ENCODE peak calls at places on chromosomes 3 and 15, in nine cellular contexts. O, J, A, H, C, D, X, K and U are unnamed samples.

GRCh38 chr15:55108448-55108847 is 88.3 kb downstream of the RSL24D1 start:
- DNase-seq in D (no peak), X (no peak), O (no peak), H (no peak), J (no peak), A (no peak), K (no peak), C (no peak), U (no peak)

GRCh38 chr3:129579991-129580390 is 26.5 kb downstream of the PLXND1 start:
- DNase-seq in D (no peak), X (no peak), O (no peak), J (no peak), K (no peak), C (no peak), H (no peak), A (no peak), U (no peak)

GRCh38 chr15:90838066-90838465 is 30.3 kb upstream of the FURIN start:
- DNase-seq in X (peak; percentile 81), H (no peak), A (no peak), K (peak; percentile 58), O (no peak), C (no peak), J (no peak), D (no peak), U (no peak)

GRCh38 chr3:97910931-97911351 is 61.3 kb downstream of the RIOX2 start:
- DNase-seq in H (no peak), A (no peak), O (no peak), X (peak; percentile 2), J (no peak), C (no peak), D (no peak), K (peak; percentile 80), U (no peak)

GRCh38 chr3:192918275-192918588 is 576 bp upstream of the MB21D2 start:
- DNase-seq in J (no peak), K (no peak), D (no peak), O (no peak), H (no peak), X (no peak), C (no peak), A (no peak), U (no peak)

GRCh38 chr15:87477759-87478687 is 778.5 kb downstream of the NTRK3 start:
- DNase-seq in D (peak; percentile 68), K (no peak), X (no peak), A (peak; percentile 72), O (peak; percentile 27), J (peak; percentile 64), C (no peak), H (peak; percentile 49), U (no peak)

GRCh38 chr15:36977620-36978610 is 122.4 kb downstream of the MEIS2 start:
- DNase-seq in K (no peak), C (no peak), D (no peak), A (no peak), H (no peak), O (no peak), X (no peak), J (no peak), U (no peak)

GRCh38 chr15:69509131-69509530 is 56.5 kb downstream of the RPLP1 start:
- DNase-seq in J (no peak), C (no peak), K (no peak), X (no peak), A (peak; percentile 1), O (no peak), H (peak; percentile 12), D (no peak), U (no peak)

GRCh38 chr3:185527364-185527763 is 25.0 kb downstream of the LIPH start:
- DNase-seq in C (no peak), D (no peak), J (no peak), A (no peak), K (no peak), X (no peak), H (peak; percentile 57), O (no peak), U (no peak)

GRCh38 chr3:184873136-184873535 is 61.2 kb downstream of the VPS8 start:
- DNase-seq in H (no peak), D (no peak), O (no peak), J (no peak), C (no peak), X (no peak), A (no peak), K (no peak), U (no peak)

GRCh38 chr3:119849126-119849525 is 67.2 kb downstream of the NR1I2 start:
- DNase-seq in A (no peak), H (no peak), C (no peak), J (no peak), X (no peak), D (no peak), O (no peak), K (no peak), U (no peak)

GRCh38 chr15:40932625-40933519 is 3.7 kb downstream of the DLL4 start:
- DNase-seq in J (no peak), H (peak; percentile 77), A (no peak), O (no peak), X (no peak), D (no peak), C (no peak), K (no peak), U (no peak)

GRCh38 chr15:39735120-39735717 is 47.4 kb downstream of the FSIP1 start:
- DNase-seq in H (peak; percentile 54), C (no peak), J (no peak), O (no peak), D (no peak), X (no peak), K (no peak), A (no peak), U (no peak)

GRCh38 chr15:69757186-69757585 is 304.6 kb downstream of the RPLP1 start:
- DNase-seq in D (no peak), H (peak; percentile 32), X (no peak), A (no peak), K (no peak), O (no peak), C (no peak), J (no peak), U (no peak)

GRCh38 chr3:186705882-186706780 is 11.0 kb upstream of the KNG1 start:
- DNase-seq in X (peak; percentile 4), C (no peak), H (no peak), O (no peak), J (no peak), K (no peak), D (no peak), A (no peak), U (no peak)

GRCh38 chr3:8869613-8870012 is 93.7 kb downstream of the RAD18 start:
- DNase-seq in X (no peak), D (peak; percentile 94), H (peak; percentile 99), J (no peak), O (no peak), K (no peak), A (no peak), C (no peak), U (no peak)

GRCh38 chr3:15326673-15327072 is 5.7 kb downstream of the SH3BP5 start:
- DNase-seq in K (no peak), C (no peak), A (no peak), X (no peak), J (no peak), H (no peak), O (no peak), D (no peak), U (no peak)

GRCh38 chr3:107249132-107249531 is 128.1 kb upstream of the CCDC54 start:
- DNase-seq in H (no peak), J (no peak), O (no peak), X (no peak), C (no peak), K (no peak), A (no peak), D (no peak), U (no peak)

GRCh38 chr15:34754674-34755418 is at the start of gene GJD2:
- DNase-seq in H (no peak), J (no peak), C (no peak), A (no peak), K (peak; percentile 83), O (no peak), X (no peak), D (no peak), U (no peak)
- H3K4me3 ChIP-seq in H (no peak within 1 kb of the TSS), J (peak within 1 kb of the TSS; percentile 30), C (peak within 1 kb of the TSS; percentile 55), A (peak within 1 kb of the TSS; percentile 36), K (peak within 1 kb of the TSS; percentile 94), O (peak within 1 kb of the TSS; percentile 5), X (no peak within 1 kb of the TSS), D (no peak within 1 kb of the TSS), U (peak within 1 kb of the TSS; percentile 63)

DNA sequence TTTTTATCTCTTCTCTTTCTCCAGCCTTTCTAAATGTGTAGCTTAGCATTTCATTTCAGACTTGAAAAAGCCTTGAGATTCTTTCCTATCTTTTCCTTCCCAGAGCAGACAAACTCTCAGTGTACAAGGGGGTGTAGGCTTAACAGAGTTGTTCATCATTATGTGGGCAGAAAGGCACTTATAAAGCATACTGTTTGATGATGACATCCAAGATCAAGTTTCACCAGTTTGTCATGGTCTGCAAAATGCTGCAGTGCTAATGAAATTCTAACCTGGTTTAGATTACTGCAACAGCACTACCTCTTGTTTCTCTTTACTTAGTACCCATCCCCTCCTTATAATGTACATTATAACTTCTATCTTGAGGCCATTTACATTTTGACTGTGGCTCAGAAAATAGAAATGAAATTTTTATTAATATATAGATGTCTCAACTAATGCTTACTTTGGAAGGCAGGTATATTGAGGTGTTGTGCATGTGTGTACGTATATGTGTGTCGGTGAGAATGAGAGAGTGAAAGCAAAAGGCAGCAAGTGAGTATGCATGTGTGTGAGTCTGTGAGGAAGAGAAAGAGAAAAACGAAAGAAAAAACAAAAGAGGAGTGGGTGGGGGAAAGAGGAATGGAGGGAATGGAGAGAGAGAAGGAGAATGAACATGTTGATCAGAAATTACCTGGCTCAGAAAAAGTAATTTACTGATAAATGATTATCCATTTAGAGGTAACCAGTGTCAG is 1043.6 kb downstream of the TUSC7 start:
- DNase-seq in A (no peak), X (no peak), J (no peak), O (no peak), C (no peak), H (peak; percentile 21), D (no peak), K (no peak), U (no peak)
- TF ChIP-seq CTCF in A (no peak), X (no peak), J (no peak), O (no peak), C (no peak), H (no peak), D (no peak), K (no peak), U (no peak)

GRCh38 chr15:57890351-57890750 is 175.2 kb downstream of the ALDH1A2 start:
- DNase-seq in A (no peak), X (no peak), H (peak; percentile 12), J (no peak), K (no peak), D (peak; percentile 44), O (no peak), C (no peak), U (no peak)
- H3K27me3 ChIP-seq in A (no peaks in the 10 kb centered on the region), X (no peaks in the 10 kb centered on the region), H (no peaks in the 10 kb centered on the region), J (no peaks in the 10 kb centered on the region), K (no peaks in the 10 kb centered on the region), D (no peaks in the 10 kb centered on the region), O (no peaks in the 10 kb centered on the region), C (no peaks in the 10 kb centered on the region), U (no peaks in the 10 kb centered on the region)

DNA sequence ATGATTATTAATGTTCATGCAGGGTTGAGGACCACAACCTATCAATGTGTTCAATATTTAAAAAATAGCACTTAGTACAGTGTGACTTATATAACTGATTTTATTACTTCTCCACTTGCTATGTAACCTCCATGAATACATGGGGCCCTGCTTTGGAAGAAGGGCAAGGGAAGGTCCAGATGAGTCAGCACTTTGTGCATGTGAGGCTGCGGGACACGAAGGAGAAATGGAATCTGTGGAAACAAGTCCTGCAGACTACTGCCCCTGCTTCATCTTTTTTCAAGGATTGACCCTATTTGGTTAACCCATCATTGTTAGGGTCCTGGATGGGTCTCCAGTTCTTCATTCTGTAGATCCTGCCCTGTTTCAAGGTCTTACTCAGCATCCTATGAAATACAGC is 1.6 kb downstream of the NXPE3 start:
- DNase-seq in H (peak; percentile 69), K (no peak), C (no peak), O (no peak), A (no peak), X (no peak), J (no peak), D (peak; percentile 74), U (no peak)
- H3K4me3 ChIP-seq in H (peak overlapping the region; percentile 81), K (no peak overlapping the region), C (peak overlapping the region; percentile 95), O (no peak overlapping the region), A (peak overlapping the region; percentile 90), X (no peak overlapping the region), J (no peak overlapping the region), D (peak overlapping the region; percentile 93), U (peak overlapping the region; percentile 65)